ENCODE peak calls at places on chromosomes 5 and 9, in four cellular contexts. One of them, this sample, is unnamed.
A peak's percentile ranks its signal among the peaks of the same experiment; 100 is the strongest.

GRCh38 chr5:7391215-7391614 is 4.7 kb upstream of the ADCY2 start:
- DNase-seq in IMR-90: no peak
- DNase-seq in spleen: no peak
- DNase-seq in K562: no peak
- DNase-seq in this sample: no peak

GRCh38 chr5:111486055-111486454 is 26.3 kb downstream of the STARD4 start:
- DNase-seq in IMR-90: no peak
- DNase-seq in K562: no peak
- DNase-seq in spleen: no peak
- DNase-seq in this sample: no peak

GRCh38 chr5:91419571-91420537 is 36.7 kb upstream of the ARRDC3 start:
- DNase-seq in spleen: no peak
- DNase-seq in IMR-90: peak; percentile 55
- DNase-seq in K562: peak; percentile 46
- DNase-seq in this sample: peak; percentile 88

GRCh38 chr5:69414885-69415583 is at the start of gene MARVELD2:
- DNase-seq in K562: no peak
- DNase-seq in spleen: peak; percentile 90
- DNase-seq in IMR-90: peak; percentile 6
- DNase-seq in this sample: peak; percentile 78

GRCh38 chr5:174293006-174293405 is 247.5 kb downstream of the NSG2 start:
- DNase-seq in K562: no peak
- DNase-seq in spleen: no peak
- DNase-seq in IMR-90: no peak
- DNase-seq in this sample: no peak

GRCh38 chr5:36692791-36693763 is 86.7 kb downstream of the SLC1A3 start:
- DNase-seq in spleen: peak; percentile 92
- DNase-seq in IMR-90: peak; percentile 53
- DNase-seq in K562: peak; percentile 69
- DNase-seq in this sample: peak; percentile 77

GRCh38 chr5:164422400-164422799 is 917.0 kb downstream of the MAT2B start:
- DNase-seq in spleen: no peak
- DNase-seq in K562: no peak
- DNase-seq in IMR-90: peak; percentile 30
- DNase-seq in this sample: peak; percentile 22

GRCh38 chr9:123607479-123607878 is 251.5 kb downstream of the CRB2 start:
- DNase-seq in IMR-90: no peak
- DNase-seq in K562: no peak
- DNase-seq in spleen: no peak
- DNase-seq in this sample: no peak

GRCh38 chr9:128551652-128552152 is 685 bp upstream of the SPTAN1 start:
- DNase-seq in IMR-90: no peak
- DNase-seq in K562: no peak
- DNase-seq in spleen: no peak
- DNase-seq in this sample: no peak

GRCh38 chr5:73617510-73618279 is 8.3 kb upstream of the ARHGEF28 start:
- DNase-seq in IMR-90: peak; percentile 67
- DNase-seq in spleen: no peak
- DNase-seq in K562: no peak
- DNase-seq in this sample: no peak

GRCh38 chr5:100758306-100758705 is 144.8 kb downstream of the ST8SIA4 start:
- DNase-seq in K562: no peak
- DNase-seq in spleen: no peak
- DNase-seq in IMR-90: peak; percentile 86
- DNase-seq in this sample: no peak

GRCh38 chr5:88732181-88732633 is 150.8 kb downstream of the MEF2C start:
- DNase-seq in spleen: no peak
- DNase-seq in IMR-90: no peak
- DNase-seq in K562: no peak
- DNase-seq in this sample: peak; percentile 26

GRCh38 chr9:115808108-115808507 is 345.5 kb upstream of the PAPPA start:
- DNase-seq in K562: no peak
- DNase-seq in spleen: no peak
- DNase-seq in IMR-90: no peak
- DNase-seq in this sample: no peak

DNA sequence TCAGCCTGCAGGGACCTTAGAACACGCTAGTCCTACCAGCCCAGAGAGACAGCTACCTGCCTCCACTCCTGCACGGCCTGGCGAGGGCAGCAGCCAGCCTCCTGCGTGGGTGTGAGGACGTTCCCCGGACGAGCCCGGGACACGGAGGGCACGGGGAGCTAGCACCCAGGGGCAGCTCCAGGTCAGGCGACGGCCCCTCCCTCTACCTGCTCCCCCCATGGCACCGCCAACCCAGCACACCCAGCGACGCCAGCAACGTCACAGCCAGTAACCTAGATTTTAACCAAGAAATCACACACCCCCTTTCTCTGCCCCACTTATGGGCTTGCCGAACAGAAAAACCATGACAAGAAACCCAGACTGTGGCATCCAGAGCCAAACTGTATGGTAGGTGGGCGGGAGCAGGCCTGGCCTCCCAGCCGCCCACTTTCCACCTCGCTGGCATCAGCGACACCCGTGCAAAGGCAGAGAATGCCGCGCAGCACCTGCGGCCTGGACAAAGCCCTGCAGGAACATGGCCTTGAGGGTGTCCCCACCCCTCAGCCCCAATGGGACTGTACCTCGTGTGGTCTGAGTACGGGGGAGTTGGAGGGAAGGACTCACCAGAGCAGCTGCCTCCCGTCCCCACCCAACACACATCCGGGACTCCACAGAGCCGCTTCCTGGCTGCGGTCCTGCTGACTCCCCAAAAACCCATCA is 47.9 kb downstream of the NACC2 start:
- DNase-seq in IMR-90: no peak
- DNase-seq in spleen: no peak
- DNase-seq in K562: no peak
- DNase-seq in this sample: no peak
- TF ChIP-seq POLR2A in IMR-90: no peak
- TF ChIP-seq POLR2A in spleen: no peak
- TF ChIP-seq POLR2A in K562: no peak
- TF ChIP-seq POLR2A in this sample: no peak

DNA sequence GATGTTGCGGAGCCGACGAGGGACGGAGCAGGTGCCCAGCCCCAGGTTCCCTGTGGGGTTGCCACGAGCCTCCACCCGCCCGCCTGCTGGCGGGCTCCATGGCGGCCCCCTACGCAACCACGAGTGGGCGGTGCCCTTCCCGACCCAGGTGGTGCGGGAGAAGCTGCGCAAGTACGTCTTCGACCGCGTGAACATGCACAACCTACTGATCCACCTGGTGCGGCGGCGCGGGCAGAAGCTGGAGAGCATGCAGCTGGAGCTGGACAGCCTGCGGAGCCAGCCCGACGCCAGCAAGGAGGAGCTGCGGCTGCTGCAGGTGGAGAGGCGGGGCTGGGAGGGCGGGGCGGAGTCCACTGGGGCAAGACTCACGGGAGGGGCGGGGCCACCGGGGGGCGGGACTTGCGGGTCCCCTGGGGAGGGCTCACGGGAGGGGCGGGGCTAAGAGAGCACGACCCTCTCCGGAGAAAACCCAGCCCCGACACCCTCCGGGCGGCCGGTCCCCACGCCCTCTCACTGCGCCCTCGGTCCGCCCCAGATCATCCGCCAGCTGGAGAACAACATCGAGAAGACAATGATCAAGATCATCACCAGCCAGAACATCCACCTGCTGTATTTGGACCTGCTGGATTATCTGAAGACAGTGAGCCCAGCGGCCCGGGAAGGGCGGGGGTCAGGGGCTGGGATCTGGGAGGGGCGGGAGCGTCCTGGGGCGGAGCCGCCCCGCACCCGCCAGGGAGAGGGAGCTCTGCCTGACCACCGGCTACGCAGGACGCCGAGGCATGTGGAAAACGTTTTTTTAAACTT is 3.9 kb downstream of the CCDC183 start:
- DNase-seq in K562: peak; percentile 97
- DNase-seq in spleen: peak; percentile 95
- DNase-seq in IMR-90: peak; percentile 24
- DNase-seq in this sample: peak; percentile 87
- TF ChIP-seq POLR2A in K562: no peak
- TF ChIP-seq POLR2A in spleen: no peak
- TF ChIP-seq POLR2A in IMR-90: no peak
- TF ChIP-seq POLR2A in this sample: no peak

GRCh38 chr9:137449931-137450537 is 8.9 kb upstream of the ENTPD8 start:
- DNase-seq in spleen: peak; percentile 71
- DNase-seq in K562: peak; percentile 52
- DNase-seq in IMR-90: no peak
- DNase-seq in this sample: no peak

GRCh38 chr9:137449081-137449844 is 8.1 kb upstream of the ENTPD8 start:
- DNase-seq in IMR-90: no peak
- DNase-seq in spleen: peak; percentile 77
- DNase-seq in K562: no peak
- DNase-seq in this sample: no peak

GRCh38 chr9:137446851-137447471 is 5.8 kb upstream of the ENTPD8 start:
- DNase-seq in K562: no peak
- DNase-seq in spleen: peak; percentile 71
- DNase-seq in IMR-90: no peak
- DNase-seq in this sample: no peak

GRCh38 chr9:137447722-137448568 is 6.8 kb upstream of the ENTPD8 start:
- DNase-seq in IMR-90: no peak
- DNase-seq in spleen: peak; percentile 74
- DNase-seq in K562: no peak
- DNase-seq in this sample: no peak

DNA sequence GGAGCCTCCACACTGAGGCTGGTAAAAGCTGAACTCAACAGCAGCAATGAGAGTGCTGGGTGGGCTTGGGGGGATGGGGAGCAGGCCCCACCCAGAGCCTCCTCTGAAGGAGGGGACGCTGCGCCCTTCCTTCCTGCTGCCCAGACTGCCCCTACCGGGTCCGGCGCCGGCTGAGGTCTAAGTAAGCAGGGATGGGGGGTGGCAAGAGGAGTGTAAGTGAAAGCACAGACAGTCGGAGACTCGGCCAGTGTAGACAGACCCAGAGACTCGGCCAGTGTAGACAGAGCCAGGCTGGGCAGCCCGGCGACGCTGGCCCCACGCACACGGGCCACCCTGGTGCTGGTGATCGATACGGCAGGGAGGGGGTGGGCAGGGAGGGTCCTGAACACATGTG is 7.4 kb upstream of the ENTPD8 start:
- DNase-seq in spleen: peak; percentile 69
- DNase-seq in IMR-90: no peak
- DNase-seq in K562: no peak
- DNase-seq in this sample: no peak
- TF ChIP-seq POLR2A in spleen: no peak
- TF ChIP-seq POLR2A in IMR-90: no peak
- TF ChIP-seq POLR2A in K562: no peak
- TF ChIP-seq POLR2A in this sample: no peak

GRCh38 chr9:136463578-136463977 is 19.3 kb downstream of the SEC16A start:
- DNase-seq in IMR-90: no peak
- DNase-seq in K562: no peak
- DNase-seq in spleen: no peak
- DNase-seq in this sample: no peak

GRCh38 chr9:136465500-136466154 is 17.2 kb downstream of the SEC16A start:
- DNase-seq in IMR-90: no peak
- DNase-seq in spleen: no peak
- DNase-seq in K562: no peak
- DNase-seq in this sample: no peak

GRCh38 chr9:136467766-136468165 is 15.1 kb downstream of the SEC16A start:
- DNase-seq in spleen: no peak
- DNase-seq in IMR-90: no peak
- DNase-seq in K562: no peak
- DNase-seq in this sample: no peak

GRCh38 chr9:136464241-136464640 is 18.6 kb downstream of the SEC16A start:
- DNase-seq in spleen: no peak
- DNase-seq in K562: no peak
- DNase-seq in IMR-90: no peak
- DNase-seq in this sample: no peak

DNA sequence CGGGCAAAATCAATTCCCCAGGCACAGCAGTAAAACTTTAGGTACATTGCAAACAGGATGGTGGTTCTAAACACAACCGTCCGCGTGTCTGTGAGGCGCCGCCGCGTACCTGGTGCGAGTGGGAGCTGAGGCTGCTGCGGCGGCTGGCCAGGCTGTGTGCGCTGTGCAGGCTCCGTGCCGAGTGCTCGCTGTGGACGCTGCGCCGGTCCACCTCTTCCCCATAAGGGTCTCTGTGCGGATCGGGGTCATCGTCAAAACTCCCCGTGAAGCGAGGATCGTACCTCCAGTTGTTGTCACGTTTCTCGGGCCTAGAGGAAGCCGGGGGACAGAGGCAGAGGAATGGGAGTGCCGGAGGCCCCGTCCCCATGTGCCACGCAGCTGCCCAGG is 16.7 kb downstream of the SEC16A start:
- DNase-seq in K562: no peak
- DNase-seq in IMR-90: no peak
- DNase-seq in spleen: no peak
- DNase-seq in this sample: no peak
- TF ChIP-seq POLR2A in K562: no peak
- TF ChIP-seq POLR2A in IMR-90: no peak
- TF ChIP-seq POLR2A in spleen: no peak
- TF ChIP-seq POLR2A in this sample: no peak

DNA sequence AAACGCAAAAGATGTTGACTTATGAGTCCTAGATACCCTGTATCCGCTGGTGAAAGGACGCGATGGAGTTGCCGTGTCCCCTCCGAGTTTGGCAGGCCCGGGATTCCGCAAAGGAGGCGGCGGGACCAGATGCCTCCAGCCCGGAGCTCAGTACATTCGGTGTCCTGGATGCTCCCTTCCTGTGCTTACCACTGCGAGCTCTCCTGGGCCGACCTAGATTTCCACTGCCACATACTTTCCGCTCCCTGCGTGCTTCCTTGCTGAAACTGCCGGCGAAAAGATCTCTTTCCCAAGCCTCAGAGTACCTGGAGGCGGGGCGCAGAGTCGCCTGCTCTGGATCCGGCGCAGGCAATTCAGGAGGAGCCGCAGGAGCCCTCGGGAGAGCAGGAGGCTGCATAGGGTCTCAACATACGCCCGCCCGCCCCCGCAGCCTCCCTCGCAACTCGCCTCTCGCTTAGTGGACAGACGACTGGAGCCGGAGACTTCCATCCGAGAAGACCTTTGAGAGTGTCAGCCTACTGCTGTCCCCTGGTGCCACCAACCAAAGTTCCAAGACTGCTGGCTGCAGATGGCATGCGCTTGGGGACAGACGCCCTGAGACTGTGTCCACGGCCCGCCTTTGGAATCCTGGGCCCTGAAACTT is 39.8 kb downstream of the ANXA2R start:
- DNase-seq in K562: no peak
- DNase-seq in IMR-90: peak; percentile 59
- DNase-seq in spleen: peak; percentile 76
- DNase-seq in this sample: peak; percentile 35
- TF ChIP-seq POLR2A in K562: no peak
- TF ChIP-seq POLR2A in IMR-90: no peak
- TF ChIP-seq POLR2A in spleen: no peak
- TF ChIP-seq POLR2A in this sample: no peak